ENCODE peak calls at places on chromosomes 12 and 14, in five cellular contexts. T, V, Q, N and G are unnamed samples.

GRCh38 chr14:53613404-53614253 is 343.0 kb downstream of the BMP4 start:
- DNase-seq in V (peak), N (no peak), T (no peak), Q (peak), G (peak)

GRCh38 chr12:123388218-123388947 is 4.5 kb downstream of the KMT5A start:
- DNase-seq in T (peak), Q (peak), N (peak), V (peak), G (peak)

GRCh38 chr14:91190853-91191252 is 53.7 kb downstream of the GPR68 start:
- DNase-seq in V (no peak), T (no peak), Q (no peak), N (no peak), G (no peak)

GRCh38 chr14:68783408-68784297 is 9.2 kb downstream of the ZFP36L1 start:
- DNase-seq in T (no peak), V (no peak), Q (peak), N (no peak), G (no peak)

GRCh38 chr14:62431496-62431895 is 613.8 kb downstream of the KCNH5 start:
- DNase-seq in N (no peak), V (no peak), T (no peak), Q (no peak), G (no peak)

GRCh38 chr12:110780448-110780847 is 37.8 kb upstream of the PPP1CC start:
- DNase-seq in V (no peak), T (no peak), Q (no peak), N (no peak), G (no peak)

GRCh38 chr14:33954016-33954598 is 3.2 kb upstream of the EGLN3 start:
- DNase-seq in Q (no peak), T (no peak), N (no peak), V (no peak), G (no peak)

GRCh38 chr12:54421175-54421872 is 2.3 kb upstream of the ITGA5 start:
- DNase-seq in N (no peak), T (no peak), V (no peak), Q (no peak), G (no peak)

GRCh38 chr12:12745576-12746211 is 28.5 kb downstream of the CDKN1B start:
- DNase-seq in V (no peak), Q (no peak), N (no peak), T (no peak), G (no peak)

GRCh38 chr12:81896771-81897170 is 137.6 kb upstream of the PPFIA2 start:
- DNase-seq in Q (no peak), T (no peak), V (peak), N (no peak), G (no peak)

GRCh38 chr12:131116437-131117117 is 162.9 kb downstream of the ADGRD1 start:
- DNase-seq in N (peak), Q (no peak), T (peak), V (peak), G (peak)

GRCh38 chr14:28820677-28821076 is 54.1 kb downstream of the FOXG1 start:
- DNase-seq in N (no peak), Q (no peak), V (no peak), T (no peak), G (no peak)

GRCh38 chr14:54597795-54598443 is 31.0 kb downstream of the SAMD4A start:
- DNase-seq in T (peak), V (peak), N (no peak), Q (no peak), G (no peak)

GRCh38 chr12:79674629-79675028 is 16.1 kb downstream of the PAWR start:
- DNase-seq in T (peak), Q (no peak), N (no peak), V (peak), G (no peak)

GRCh38 chr12:98423963-98424362 is 91.4 kb upstream of the TMPO start:
- DNase-seq in V (no peak), N (no peak), Q (no peak), T (no peak), G (no peak)

GRCh38 chr12:8549381-8549780 is 8.7 kb upstream of the CLEC4E start:
- DNase-seq in T (no peak), N (no peak), Q (no peak), V (no peak), G (no peak)

GRCh38 chr12:8548192-8548591 is 7.5 kb upstream of the CLEC4E start:
- DNase-seq in T (no peak), Q (no peak), V (no peak), N (no peak), G (no peak)

GRCh38 chr12:8554451-8555195 is 13.9 kb upstream of the CLEC4E start:
- DNase-seq in Q (no peak), T (no peak), N (no peak), V (peak), G (peak)

GRCh38 chr12:8556748-8557147 is 16.0 kb upstream of the CLEC4E start:
- DNase-seq in V (no peak), Q (no peak), N (no peak), T (no peak), G (no peak)

DNA sequence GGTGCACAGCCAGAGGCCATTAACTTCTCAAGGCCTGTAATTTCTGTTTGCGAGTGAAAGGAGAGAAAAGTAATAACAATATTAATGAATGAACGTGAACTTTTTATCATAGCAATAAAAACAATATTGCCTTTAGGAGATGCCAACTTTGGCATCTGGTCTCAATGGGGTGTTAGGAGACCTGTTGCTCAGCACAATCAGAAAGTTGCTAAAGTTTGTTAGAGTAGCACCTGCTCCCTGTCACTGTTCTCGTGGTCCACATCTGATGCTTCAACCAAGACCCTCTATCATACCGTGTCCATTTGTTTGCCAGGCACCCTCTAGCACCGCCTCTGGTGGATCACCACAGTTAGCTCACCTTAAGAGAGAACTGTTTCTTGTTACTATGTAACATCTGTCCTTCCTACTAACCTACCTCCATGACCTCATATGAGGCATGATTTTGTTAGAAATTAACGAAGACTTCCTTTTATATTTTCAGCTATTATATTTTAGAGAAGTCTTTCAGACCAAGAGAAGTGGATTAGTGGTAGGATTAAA is 12.5 kb upstream of the CLEC4E start:
- DNase-seq in N (no peak), T (no peak), Q (no peak), V (no peak), G (no peak)
- TF ChIP-seq CTCF in N (no peak), T (no peak), Q (no peak), V (no peak), G (no peak)

GRCh38 chr12:126362964-126363363 is 1297.7 kb downstream of the AACS start:
- DNase-seq in Q (no peak), T (no peak), V (no peak), N (no peak), G (no peak)
- TF ChIP-seq CTCF in Q (no peak), T (no peak), V (no peak), N (no peak), G (no peak)

GRCh38 chr12:88579572-88579940 is 715 bp downstream of the KITLG start:
- DNase-seq in Q (peak), T (no peak), V (peak), N (peak), G (peak)

GRCh38 chr12:88578274-88578673 is 2.0 kb downstream of the KITLG start:
- DNase-seq in T (no peak), V (peak), N (no peak), Q (no peak), G (no peak)

GRCh38 chr12:88577537-88577936 is 2.7 kb downstream of the KITLG start:
- DNase-seq in V (peak), N (no peak), T (peak), Q (no peak), G (peak)

GRCh38 chr12:88578821-88579518 is 1.3 kb downstream of the KITLG start:
- DNase-seq in N (no peak), T (no peak), V (peak), Q (peak), G (peak)

GRCh38 chr12:88579941-88580871 is at the start of gene KITLG:
- DNase-seq in N (peak), V (peak), T (peak), Q (peak), G (peak)
- TF ChIP-seq CTCF in N (no peak), V (peak), T (peak), Q (no peak), G (no peak)

GRCh38 chr14:97432586-97432985 is 635.4 kb downstream of the VRK1 start:
- DNase-seq in V (no peak), N (no peak), Q (no peak), T (no peak), G (no peak)
- TF ChIP-seq CTCF in V (no peak), N (no peak), Q (no peak), T (no peak), G (no peak)

GRCh38 chr14:57390806-57391562 is 598 bp downstream of the NAA30 start:
- DNase-seq in T (peak), Q (peak), N (peak), V (peak), G (peak)
- TF ChIP-seq CTCF in T (no peak), Q (no peak), N (no peak), V (no peak), G (no peak)

GRCh38 chr14:102826751-102827675 is 49.8 kb downstream of the TRAF3 start:
- DNase-seq in N (no peak), T (no peak), V (no peak), Q (no peak), G (no peak)

GRCh38 chr14:102826161-102826560 is 48.9 kb downstream of the TRAF3 start:
- DNase-seq in Q (no peak), N (peak), T (no peak), V (no peak), G (no peak)

GRCh38 chr14:102829106-102829505 is 51.9 kb downstream of the TRAF3 start:
- DNase-seq in Q (no peak), V (peak), N (no peak), T (no peak), G (no peak)

GRCh38 chr14:102828201-102828600 is 51.0 kb downstream of the TRAF3 start:
- DNase-seq in N (no peak), T (no peak), V (no peak), Q (no peak), G (no peak)

DNA sequence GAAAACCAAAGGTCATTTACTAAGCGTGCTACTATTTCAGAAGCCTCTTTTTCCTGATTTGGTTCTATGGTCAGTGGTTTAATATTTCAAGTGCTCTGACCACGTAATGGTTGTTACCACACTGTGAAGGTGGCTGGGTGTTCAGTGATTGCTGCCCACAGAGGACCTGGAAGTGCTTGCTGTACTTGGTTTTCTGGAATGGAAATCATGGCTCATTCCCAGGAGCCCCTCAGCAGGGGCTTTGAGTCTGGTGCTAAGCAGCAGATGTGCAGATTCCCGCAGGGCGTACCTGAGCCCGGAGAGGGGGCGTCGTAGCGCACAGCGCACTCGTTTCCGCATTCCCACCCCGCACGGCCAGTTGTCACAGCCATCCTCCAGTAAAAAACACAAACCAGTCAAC is 50.5 kb downstream of the TRAF3 start:
- DNase-seq in N (no peak), V (peak), T (no peak), Q (no peak), G (no peak)
- TF ChIP-seq CTCF in N (no peak), V (no peak), T (no peak), Q (no peak), G (no peak)